ENCODE peak calls at places on chromosomes 6 and 20, in nine cellular contexts. P is pancreas, E is hepatocyte, K is tibial nerve, G is endothelial cell of umbilical vein, O is A549, F is heart left ventricle, W is colonic mucosa, T is IMR-90. S is an unnamed sample.

GRCh38 chr6:106162926-106163325 is 76.8 kb downstream of the PRDM1 start:
- DNase-seq in P (no peak), F (no peak), T (no peak), K (no peak), E (no peak), W (no peak), O (no peak), G (no peak), S (no peak)

GRCh38 chr20:1302578-1303541 is 26.1 kb downstream of the SDCBP2 start:
- DNase-seq in W (no peak), F (peak), O (no peak), T (no peak), P (no peak), E (no peak), G (no peak), K (no peak), S (no peak)

GRCh38 chr6:130559166-130559565 is 193.3 kb downstream of the TMEM200A start:
- DNase-seq in W (no peak), O (no peak), T (no peak), F (no peak), K (no peak), P (no peak), G (no peak), E (no peak), S (no peak)

GRCh38 chr6:26441977-26442376 is 1.7 kb downstream of the BTN3A3 start:
- DNase-seq in W (no peak), O (no peak), P (no peak), T (no peak), K (no peak), F (no peak), G (no peak), E (no peak), S (no peak)

GRCh38 chr6:29524444-29524843 is 35.1 kb downstream of the UBD start:
- DNase-seq in T (no peak), E (no peak), P (no peak), G (no peak), F (no peak), K (no peak), W (no peak), O (no peak), S (no peak)

GRCh38 chr20:24823176-24823575 is 125.9 kb upstream of the CST7 start:
- DNase-seq in F (no peak), T (no peak), K (no peak), O (no peak), P (no peak), G (no peak), E (no peak), W (no peak), S (no peak)

GRCh38 chr6:135423649-135424128 is 73.9 kb downstream of the AHI1 start:
- DNase-seq in P (no peak), G (peak), T (peak), W (no peak), F (no peak), E (peak), K (no peak), O (peak), S (no peak)

GRCh38 chr6:129677634-129678325 is 32.2 kb downstream of the ARHGAP18 start:
- DNase-seq in T (peak), K (no peak), G (peak), F (no peak), E (no peak), O (no peak), P (no peak), W (no peak), S (peak)

GRCh38 chr6:1464796-1465348 is 75.5 kb downstream of the FOXF2 start:
- DNase-seq in W (no peak), T (no peak), P (no peak), G (no peak), E (no peak), F (no peak), O (no peak), K (no peak), S (no peak)

GRCh38 chr20:23042270-23042669 is 7.2 kb downstream of the SSTR4 start:
- DNase-seq in G (no peak), P (no peak), O (no peak), E (no peak), W (no peak), F (no peak), T (no peak), K (no peak), S (no peak)

GRCh38 chr6:155120034-155120433 is 124.9 kb downstream of the TIAM2 start:
- DNase-seq in G (no peak), F (no peak), K (no peak), P (no peak), O (no peak), E (no peak), T (no peak), W (no peak), S (no peak)

GRCh38 chr6:136866872-136867416 is 44.6 kb downstream of the PEX7 start:
- DNase-seq in O (no peak), G (no peak), P (no peak), T (peak), F (no peak), K (no peak), W (no peak), E (no peak), S (no peak)

GRCh38 chr20:3042621-3043020 is 801 bp upstream of the GNRH2 start:
- DNase-seq in O (no peak), E (no peak), P (no peak), K (peak), W (no peak), T (no peak), G (no peak), F (peak), S (no peak)

GRCh38 chr20:57615472-57615855 is 4.8 kb downstream of the ZBP1 start:
- DNase-seq in T (no peak), F (no peak), P (no peak), G (no peak), W (no peak), E (no peak), K (no peak), O (no peak), S (no peak)

GRCh38 chr20:61500791-61501321 is 248.8 kb downstream of the CDH4 start:
- DNase-seq in T (peak), W (no peak), P (no peak), G (no peak), O (no peak), K (no peak), F (no peak), E (peak), S (no peak)

GRCh38 chr20:38897267-38897666 is 28.9 kb upstream of the FAM83D start:
- DNase-seq in T (no peak), O (no peak), G (peak), W (no peak), F (no peak), K (no peak), P (no peak), E (no peak), S (no peak)

GRCh38 chr6:42030585-42031506 is 19.5 kb upstream of the TAF8 start:
- DNase-seq in E (peak), K (no peak), O (no peak), W (no peak), T (no peak), F (peak), G (peak), P (no peak), S (no peak)

GRCh38 chr6:20056350-20056992 is 155.8 kb downstream of the MBOAT1 start:
- DNase-seq in T (peak), W (no peak), P (no peak), O (peak), K (no peak), E (peak), F (no peak), G (peak), S (no peak)

DNA sequence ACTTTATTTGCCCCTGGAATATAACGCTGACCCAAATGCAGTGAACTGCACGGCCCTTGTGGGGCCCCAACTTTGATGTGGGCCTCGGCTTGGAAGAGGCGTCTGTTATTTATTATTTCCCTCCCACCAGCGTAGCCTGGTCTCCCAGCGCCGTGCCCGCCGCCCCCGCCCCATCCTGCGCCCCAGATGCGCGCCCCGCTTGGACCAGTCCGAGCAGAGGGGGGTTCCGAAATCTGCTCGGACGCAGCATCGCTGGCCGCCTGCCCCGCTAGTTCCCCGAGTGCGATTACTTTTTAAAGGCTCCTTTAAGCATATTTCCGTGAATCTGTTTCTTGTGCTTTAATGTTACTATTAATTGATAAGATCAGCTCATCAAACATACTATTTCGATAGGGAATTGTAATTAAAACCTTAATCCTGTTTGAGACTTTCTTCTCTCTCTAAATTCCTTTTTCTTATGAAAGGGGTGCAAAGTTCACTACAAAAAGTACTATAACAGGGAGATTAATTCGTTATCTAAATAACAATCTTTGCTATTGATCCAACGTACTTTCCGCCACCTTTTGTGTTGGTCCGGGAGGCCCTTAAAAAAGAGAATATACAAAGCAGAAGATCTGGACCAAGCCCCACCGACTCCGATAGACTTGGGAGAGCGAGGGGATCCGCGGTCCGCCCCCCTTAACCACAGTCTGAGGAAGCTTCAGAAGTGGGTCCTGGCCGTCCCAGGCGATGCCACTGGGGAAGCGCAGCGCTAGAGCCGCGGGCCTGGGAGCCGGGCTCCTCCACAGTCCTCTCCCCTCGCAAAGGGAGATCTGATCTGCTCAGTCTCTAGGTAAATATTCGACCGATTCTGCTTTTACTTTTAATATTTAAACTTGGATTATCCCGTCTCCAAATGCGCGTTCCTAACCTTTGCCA is 10.1 kb downstream of the POU3F2 start:
- DNase-seq in F (no peak), K (no peak), P (peak), W (no peak), G (no peak), E (no peak), T (no peak), O (no peak), S (no peak)
- H3K27ac ChIP-seq in F (no peak), K (peak), P (no peak), W (no peak), G (no peak), E (no peak), T (no peak), O (peak), S (no peak)

DNA sequence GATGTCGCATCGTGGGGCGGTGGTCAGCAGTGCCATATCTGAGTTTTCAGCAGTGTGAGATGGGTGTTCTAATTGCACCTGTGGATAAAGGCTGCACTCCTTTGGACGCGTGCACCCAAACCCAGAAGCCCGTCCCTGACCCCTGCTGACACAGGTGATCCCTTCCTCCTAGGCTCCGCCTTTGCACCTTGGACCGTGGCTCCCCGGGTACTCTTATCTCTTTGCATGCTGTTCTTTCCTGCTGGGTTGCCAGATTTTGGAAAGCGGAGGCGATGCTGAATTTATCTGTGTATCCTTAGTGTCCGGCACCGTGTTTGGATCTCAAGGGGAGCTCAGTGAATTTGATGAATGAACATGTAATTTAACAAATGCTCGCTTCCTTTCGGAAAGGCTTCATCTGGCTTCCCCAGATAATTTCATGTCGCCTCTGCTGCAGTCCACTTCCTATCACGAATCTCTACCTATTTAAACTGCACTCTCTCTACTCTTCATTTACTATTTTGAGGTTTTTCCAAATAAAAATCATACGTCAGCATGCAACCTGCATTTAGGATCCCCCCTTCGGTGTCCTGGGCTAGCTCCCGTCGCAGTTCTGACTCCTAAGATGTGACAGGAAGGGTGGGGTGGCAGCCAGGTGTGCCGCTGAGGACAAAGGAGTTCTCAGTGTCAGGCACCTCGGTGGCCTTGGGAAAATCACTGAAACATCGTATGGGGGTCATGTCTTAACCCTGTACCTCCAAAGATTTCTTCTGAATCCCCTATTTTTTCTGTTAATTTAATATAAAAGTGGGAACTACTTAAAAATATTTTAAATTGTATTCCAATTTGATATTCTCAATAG is 753 bp upstream of the PERP start:
- DNase-seq in E (peak), P (peak), K (no peak), T (no peak), O (peak), F (peak), G (no peak), W (peak), S (no peak)
- H3K27ac ChIP-seq in E (peak), P (peak), K (peak), T (no peak), O (peak), F (peak), G (no peak), W (peak), S (peak)

GRCh38 chr6:5205877-5206840 is 54.6 kb downstream of the LYRM4 start:
- DNase-seq in O (no peak), P (peak), G (peak), E (peak), F (peak), K (peak), W (peak), T (peak), S (peak)

GRCh38 chr6:5208039-5208438 is 52.7 kb downstream of the LYRM4 start:
- DNase-seq in G (no peak), P (no peak), E (no peak), W (no peak), F (no peak), T (peak), K (no peak), O (no peak), S (no peak)

GRCh38 chr6:5208491-5208890 is 52.3 kb downstream of the LYRM4 start:
- DNase-seq in F (no peak), K (no peak), O (no peak), E (no peak), W (no peak), G (peak), T (peak), P (no peak), S (no peak)

GRCh38 chr6:5205035-5205469 is 55.7 kb downstream of the LYRM4 start:
- DNase-seq in T (no peak), G (peak), P (no peak), W (no peak), E (no peak), F (no peak), K (no peak), O (no peak), S (no peak)

GRCh38 chr6:5206920-5207561 is 53.7 kb downstream of the LYRM4 start:
- DNase-seq in K (no peak), P (no peak), W (no peak), T (no peak), O (no peak), E (no peak), F (no peak), G (no peak), S (no peak)
- H3K27ac ChIP-seq in K (no peak), P (no peak), W (no peak), T (no peak), O (no peak), E (no peak), F (peak), G (no peak), S (peak)

DNA sequence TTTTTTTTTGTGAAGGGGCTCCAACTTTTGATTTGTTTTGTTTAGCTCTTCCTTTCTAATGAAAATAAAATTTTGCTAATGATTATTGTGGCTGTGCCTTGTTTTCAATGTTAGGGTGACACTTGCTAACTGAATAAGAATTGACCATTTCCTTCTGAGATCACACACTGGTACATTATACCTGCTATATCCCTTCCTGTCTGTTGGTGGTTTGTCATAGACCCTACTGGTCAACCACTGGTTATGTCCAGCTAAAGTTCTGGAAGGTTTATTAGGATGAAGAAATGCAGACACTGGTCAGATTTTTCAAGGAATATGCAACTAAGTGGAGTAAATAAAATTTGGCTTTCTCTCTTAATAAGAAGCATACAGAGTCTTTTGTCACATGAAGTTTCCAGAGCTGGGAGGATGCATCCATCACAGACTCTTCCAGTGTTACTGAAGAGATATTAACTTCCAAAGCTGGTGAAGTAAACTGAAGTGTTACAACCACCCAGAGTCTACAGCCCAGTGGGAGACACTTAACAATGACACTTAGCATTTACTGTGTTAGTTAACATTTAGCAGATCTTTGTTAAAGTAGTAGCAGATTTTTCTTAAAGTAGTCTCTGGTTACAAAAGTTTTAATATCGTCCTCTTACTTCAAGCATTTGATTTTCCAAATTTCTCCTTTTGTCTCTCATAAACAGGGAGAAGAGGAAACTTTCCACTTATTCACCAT is 19.7 kb upstream of the CALHM5 start:
- DNase-seq in P (no peak), F (no peak), E (no peak), O (no peak), G (no peak), K (no peak), W (no peak), T (no peak), S (no peak)
- H3K27ac ChIP-seq in P (no peak), F (no peak), E (no peak), O (no peak), G (no peak), K (no peak), W (no peak), T (no peak), S (no peak)

DNA sequence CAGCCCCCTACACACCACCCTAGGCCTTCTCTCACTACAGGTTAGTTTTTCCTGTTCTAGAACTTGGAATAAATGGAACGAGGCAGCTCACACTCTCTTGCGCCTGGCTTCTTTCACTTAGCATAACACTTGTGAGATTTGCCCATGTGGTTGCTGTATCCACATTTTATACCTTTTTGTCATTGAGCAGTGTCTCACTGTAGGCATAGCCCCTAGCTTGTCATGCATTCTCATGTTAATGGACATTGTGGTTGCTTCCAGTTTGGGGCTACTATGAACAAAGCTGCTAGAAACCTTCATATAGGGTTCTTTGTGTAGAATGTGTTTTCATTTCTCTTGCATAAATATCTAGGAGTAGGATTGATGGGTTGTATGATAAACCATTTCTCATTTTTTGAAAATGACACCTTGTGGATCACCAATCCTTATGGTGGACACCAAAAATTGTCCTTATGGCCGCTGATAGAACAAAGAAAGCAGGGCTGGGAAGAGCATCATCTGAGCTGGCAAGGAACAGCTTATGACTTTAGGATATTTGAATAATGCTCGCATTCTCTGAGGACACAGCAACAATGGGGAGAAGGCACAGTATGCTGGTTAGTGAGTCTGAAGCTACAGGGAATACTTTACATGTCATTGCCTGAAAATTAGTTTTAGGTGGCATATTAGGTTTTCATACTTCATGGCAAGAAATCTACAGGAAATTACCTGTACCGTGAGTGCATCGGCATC is 9.8 kb upstream of the SLC22A23 start:
- DNase-seq in P (no peak), G (no peak), E (no peak), W (no peak), K (no peak), F (no peak), T (no peak), O (no peak), S (no peak)
- H3K27ac ChIP-seq in P (no peak), G (no peak), E (no peak), W (no peak), K (no peak), F (no peak), T (no peak), O (no peak), S (no peak)

GRCh38 chr6:112877134-112878100 is 530.3 kb downstream of the RFPL4B start:
- DNase-seq in G (peak), T (peak), P (no peak), F (no peak), O (no peak), W (no peak), E (no peak), K (no peak), S (no peak)
- H3K27ac ChIP-seq in G (peak), T (peak), P (no peak), F (peak), O (no peak), W (no peak), E (no peak), K (no peak), S (peak)

GRCh38 chr20:47120346-47120745 is 225.7 kb downstream of the EYA2 start:
- DNase-seq in F (no peak), E (no peak), W (no peak), O (no peak), P (no peak), G (no peak), T (no peak), K (no peak), S (no peak)

GRCh38 chr20:47117789-47118188 is 223.1 kb downstream of the EYA2 start:
- DNase-seq in F (no peak), W (no peak), T (peak), G (no peak), E (peak), O (no peak), P (no peak), K (no peak), S (no peak)

GRCh38 chr20:47117325-47117724 is 222.7 kb downstream of the EYA2 start:
- DNase-seq in G (no peak), P (no peak), T (no peak), F (no peak), O (no peak), E (no peak), W (no peak), K (no peak), S (no peak)

GRCh38 chr20:47118201-47118600 is 223.6 kb downstream of the EYA2 start:
- DNase-seq in W (no peak), P (no peak), E (no peak), K (no peak), G (no peak), F (no peak), T (peak), O (no peak), S (no peak)

GRCh38 chr20:47118641-47119040 is 224.0 kb downstream of the EYA2 start:
- DNase-seq in K (no peak), F (no peak), G (no peak), W (no peak), T (peak), P (no peak), O (no peak), E (no peak), S (no peak)
- H3K27ac ChIP-seq in K (peak), F (peak), G (no peak), W (no peak), T (peak), P (peak), O (peak), E (peak), S (peak)

GRCh38 chr20:41411458-41411857 is 44.8 kb upstream of the EMILIN3 start:
- DNase-seq in T (peak), G (peak), K (no peak), P (no peak), W (no peak), F (no peak), O (no peak), E (no peak), S (no peak)
- H3K27ac ChIP-seq in T (no peak), G (no peak), K (no peak), P (no peak), W (no peak), F (peak), O (no peak), E (no peak), S (no peak)